ENCODE peak calls at places on chromosomes 11 and 22, in six cellular contexts. P is uterus; Z is omental fat pad; S is effector CD4-positive, alpha-beta T cell; B is Right ventricle myocardium superior; Q is aorta. A is an unnamed sample.

GRCh38 chr11:102421262-102421661 is 31.3 kb downstream of the TMEM123 start:
- DNase-seq in P (no peak), Z (no peak), S (no peak), B (no peak), Q (no peak), A (no peak)

GRCh38 chr22:27868738-27869282 is 50.2 kb downstream of the PITPNB start:
- DNase-seq in P (no peak), Z (no peak), S (no peak), B (no peak), Q (no peak), A (no peak)

GRCh38 chr11:23151819-23152218 is 291.5 kb upstream of the CCDC179 start:
- DNase-seq in P (no peak), Z (no peak), S (no peak), B (no peak), Q (no peak), A (no peak)

GRCh38 chr11:20277014-20277413 is 86.5 kb upstream of the HTATIP2 start:
- DNase-seq in P (no peak), Z (no peak), S (no peak), B (no peak), Q (no peak), A (no peak)

GRCh38 chr11:126700773-126701554 is 299.6 kb downstream of the KIRREL3 start:
- DNase-seq in P (no peak), Z (no peak), S (no peak), B (no peak), Q (no peak), A (no peak)

GRCh38 chr11:65132988-65133700 is 1.2 kb downstream of the SYVN1 start:
- DNase-seq in P (peak), Z (no peak), S (no peak), B (no peak), Q (peak), A (no peak)

GRCh38 chr11:129414144-129414876 is 38.7 kb downstream of the BARX2 start:
- DNase-seq in P (no peak), Z (no peak), S (no peak), B (no peak), Q (no peak), A (no peak)

GRCh38 chr22:20066617-20067383 is 13.2 kb upstream of the DGCR8 start:
- DNase-seq in P (no peak), Z (no peak), S (no peak), B (no peak), Q (peak), A (no peak)

GRCh38 chr22:42964994-42965699 is 49.8 kb downstream of the PACSIN2 start:
- DNase-seq in P (no peak), Z (no peak), S (no peak), B (no peak), Q (no peak), A (no peak)

GRCh38 chr11:59172345-59173079 is 580 bp downstream of the DTX4 start:
- DNase-seq in P (no peak), Z (no peak), S (peak), B (no peak), Q (peak), A (no peak)

GRCh38 chr11:128587415-128587814 is at the start of gene ETS1:
- DNase-seq in P (no peak), Z (no peak), S (no peak), B (no peak), Q (no peak), A (no peak)

GRCh38 chr11:72758690-72759389 is 6.6 kb upstream of the ARAP1 start:
- DNase-seq in P (peak), Z (no peak), S (no peak), B (peak), Q (no peak), A (no peak)

GRCh38 chr11:69001301-69002081 is 11.6 kb downstream of the MRGPRF start:
- DNase-seq in P (peak), Z (peak), S (no peak), B (peak), Q (peak), A (no peak)

GRCh38 chr11:19846654-19847330 is 134.2 kb downstream of the NAV2 start:
- DNase-seq in P (peak), Z (no peak), S (no peak), B (peak), Q (no peak), A (no peak)